ENCODE peak calls at places on chromosomes 16 and 17, in eight cellular contexts. I is Karpas-422; A is CD4-positive, alpha-beta T cell; R is fibroblast of pulmonary artery; B is NCI-H1105; L is lower lobe of right lung; Y is stimulated activated CD8-positive, alpha-beta memory T cell treated with anti-CD3 and anti-CD28 coated beads, Interleukin-15, amount 100 ng/mL, for 4 hours; V is effector CD4-positive, alpha-beta T cell. H is an unnamed sample.

GRCh38 chr17:43734376-43734775 is 24.2 kb downstream of the SOST start:
- DNase-seq in R (peak; percentile 92), A (no peak), Y (no peak), B (no peak), L (no peak), V (no peak), I (no peak), H (peak; percentile 96)

GRCh38 chr16:64736887-64737286 is 385.0 kb downstream of the CDH11 start:
- DNase-seq in V (no peak), B (no peak), I (no peak), A (no peak), Y (no peak), L (no peak), R (no peak), H (no peak)

GRCh38 chr17:7844292-7845154 is 10.3 kb upstream of the TMEM88 start:
- DNase-seq in V (peak; percentile 68), L (peak; percentile 92), B (peak; percentile 89), R (peak; percentile 96), Y (peak; percentile 73), A (peak; percentile 74), I (peak; percentile 97), H (peak; percentile 94)

GRCh38 chr17:73072254-73072962 is 20.1 kb downstream of the SLC39A11 start:
- DNase-seq in I (no peak), L (no peak), R (no peak), V (no peak), A (no peak), Y (no peak), B (no peak), H (no peak)

GRCh38 chr17:74214642-74215331 is 1.4 kb downstream of the TTYH2 start:
- DNase-seq in L (no peak), R (no peak), A (no peak), Y (no peak), V (no peak), B (no peak), I (no peak), H (no peak)

GRCh38 chr17:17892009-17892408 is 55.2 kb upstream of the SREBF1 start:
- DNase-seq in B (no peak), V (no peak), Y (no peak), L (no peak), R (no peak), A (no peak), I (no peak), H (no peak)

GRCh38 chr16:67017810-67018488 is 11.0 kb upstream of the CBFB start:
- DNase-seq in I (peak; percentile 98), L (peak; percentile 75), Y (peak; percentile 74), B (peak; percentile 75), A (peak; percentile 81), V (peak; percentile 78), R (peak; percentile 92), H (peak; percentile 94)

GRCh38 chr17:81400154-81400938 is 5.1 kb downstream of the BAHCC1 start:
- DNase-seq in B (no peak), Y (no peak), I (no peak), A (no peak), V (no peak), L (peak; percentile 72), R (peak; percentile 75), H (peak; percentile 72)

GRCh38 chr17:78358538-78359215 is 1.2 kb downstream of the SOCS3 start:
- DNase-seq in A (no peak), I (no peak), L (peak; percentile 60), V (no peak), R (peak; percentile 64), B (peak; percentile 0), Y (no peak), H (peak; percentile 76)

GRCh38 chr17:6376901-6377300 is 58.0 kb downstream of the AIPL1 start:
- DNase-seq in V (no peak), L (no peak), B (no peak), Y (no peak), I (no peak), A (no peak), R (no peak), H (no peak)

GRCh38 chr16:27847030-27847550 is 216.4 kb downstream of the GSG1L start:
- DNase-seq in V (no peak), A (no peak), Y (no peak), I (no peak), R (no peak), L (no peak), B (no peak), H (peak; percentile 77)

GRCh38 chr16:49883111-49883829 is 27.4 kb upstream of the ZNF423 start:
- DNase-seq in L (no peak), Y (no peak), A (no peak), B (no peak), R (no peak), V (no peak), I (no peak), H (no peak)

GRCh38 chr17:66960623-66961022 is 3.9 kb upstream of the CACNG4 start:
- DNase-seq in I (no peak), B (no peak), A (no peak), V (no peak), L (no peak), Y (no peak), R (no peak), H (no peak)

GRCh38 chr17:31413871-31414589 is 22.6 kb downstream of the RAB11FIP4 start:
- DNase-seq in I (no peak), B (no peak), R (peak; percentile 58), L (no peak), V (no peak), A (no peak), Y (no peak), H (peak; percentile 60)

GRCh38 chr17:78231991-78232759 is 744 bp downstream of the TMEM235 start:
- DNase-seq in V (no peak), A (no peak), I (no peak), R (no peak), L (no peak), B (no peak), Y (no peak), H (no peak)

GRCh38 chr17:39651908-39652634 is 13.1 kb upstream of the TCAP start:
- DNase-seq in I (no peak), B (no peak), L (no peak), A (no peak), R (no peak), Y (no peak), V (no peak), H (no peak)

GRCh38 chr16:75351183-75351582 is 82.1 kb downstream of the CFDP1 start:
- DNase-seq in Y (no peak), A (no peak), B (no peak), V (no peak), I (no peak), R (peak; percentile 86), L (no peak), H (peak; percentile 84)

GRCh38 chr16:31253642-31254045 is 6.1 kb upstream of the ITGAM start:
- DNase-seq in V (no peak), I (no peak), L (peak; percentile 77), R (no peak), Y (no peak), B (no peak), A (no peak), H (no peak)

GRCh38 chr17:74253036-74253435 is 21.0 kb upstream of the DNAI2 start:
- DNase-seq in I (no peak), V (no peak), B (no peak), L (no peak), R (no peak), A (no peak), Y (no peak), H (no peak)

GRCh38 chr16:3161235-3162018 is 26.6 kb upstream of the OR1F1 start:
- DNase-seq in V (no peak), A (no peak), R (no peak), L (peak; percentile 30), B (no peak), Y (no peak), I (no peak), H (no peak)